ENCODE peak calls at places on chromosomes 5 and 9, in five cellular contexts. I is prostate gland, R is stomach, M is body of pancreas, B is uterus. Z is an unnamed sample.

GRCh38 chr9:133693703-133694529 is 44.2 kb downstream of the SARDH start:
- DNase-seq in I (no peak), M (no peak), R (no peak), B (no peak), Z (peak; percentile 73)

GRCh38 chr9:88682431-88682831 is 147.5 kb downstream of the NXNL2 start:
- DNase-seq in B (peak; percentile 62), I (no peak), R (no peak), M (no peak), Z (no peak)

GRCh38 chr5:142486581-142486980 is 161.8 kb upstream of the SPRY4 start:
- DNase-seq in M (no peak), R (no peak), B (no peak), I (no peak), Z (no peak)

GRCh38 chr5:175654807-175655206 is 3.1 kb upstream of the HRH2 start:
- DNase-seq in M (no peak), B (no peak), I (no peak), R (no peak), Z (no peak)

GRCh38 chr5:135601466-135601865 is 22.7 kb upstream of the CXCL14 start:
- DNase-seq in R (no peak), M (no peak), B (no peak), I (no peak), Z (no peak)

GRCh38 chr9:89601856-89602562 is 2.8 kb upstream of the GADD45G start:
- DNase-seq in R (no peak), I (no peak), B (no peak), M (no peak), Z (no peak)

GRCh38 chr5:142753114-142753764 is 16.9 kb upstream of the ARHGAP26 start:
- DNase-seq in R (peak; percentile 83), I (peak; percentile 84), M (peak; percentile 43), B (peak; percentile 68), Z (peak; percentile 82)

GRCh38 chr5:79878721-79879336 is 112.2 kb downstream of the MTX3 start:
- DNase-seq in I (no peak), R (no peak), B (no peak), M (no peak), Z (peak; percentile 60)

GRCh38 chr9:113428062-113428600 is 17.6 kb downstream of the C9orf43 start:
- DNase-seq in M (no peak), R (no peak), I (no peak), B (no peak), Z (no peak)

GRCh38 chr9:105901514-105902109 is 207.3 kb downstream of the TMEM38B start:
- DNase-seq in M (no peak), I (peak; percentile 41), R (no peak), B (no peak), Z (peak; percentile 67)

GRCh38 chr5:67095346-67095871 is 101.2 kb downstream of the CD180 start:
- DNase-seq in R (peak; percentile 63), B (peak; percentile 81), M (no peak), I (peak; percentile 61), Z (peak; percentile 64)

GRCh38 chr9:123406691-123407536 is 50.9 kb downstream of the CRB2 start:
- DNase-seq in R (no peak), I (no peak), B (no peak), M (no peak), Z (no peak)

DNA sequence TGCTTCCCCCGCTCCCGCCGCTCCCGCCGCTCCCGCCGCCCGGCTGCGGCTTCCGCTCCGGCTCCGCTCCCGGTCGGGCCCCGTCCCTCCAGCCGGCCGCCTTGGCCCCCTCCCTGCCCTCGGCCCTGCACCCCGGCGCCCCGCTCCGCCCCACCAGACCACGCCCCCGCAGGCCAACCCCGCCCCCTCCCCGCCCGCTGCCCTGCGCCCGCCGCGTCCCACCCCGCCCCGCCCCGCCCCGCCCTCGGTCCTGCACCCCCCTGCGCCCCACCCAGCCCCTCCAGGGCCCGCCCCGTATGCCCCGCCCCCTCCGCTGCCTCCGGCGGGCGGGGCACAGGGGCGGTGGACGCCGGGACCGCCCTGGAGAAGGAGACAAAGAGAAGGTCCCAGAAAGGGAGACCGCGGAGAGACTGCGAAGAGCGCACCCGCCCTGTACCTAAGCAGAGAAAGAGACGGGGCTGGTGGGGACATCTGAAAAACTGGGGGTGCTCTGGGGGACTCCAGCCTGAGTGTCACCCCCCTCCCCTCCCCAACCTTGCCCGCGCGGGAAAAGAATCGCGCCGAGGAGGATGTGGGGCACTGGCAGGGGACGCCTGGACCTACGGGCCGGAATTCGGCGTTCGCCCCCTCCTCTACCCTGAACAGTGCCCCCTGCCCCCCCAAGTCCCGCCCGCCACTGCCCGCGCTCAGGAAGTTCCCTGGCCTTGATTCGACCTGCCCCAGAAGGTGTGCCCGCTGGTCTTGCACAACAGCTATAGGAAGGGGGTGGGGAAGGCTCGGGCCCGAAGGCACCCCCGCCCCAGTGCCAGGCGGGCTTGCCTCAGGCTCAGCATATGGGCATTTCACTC is 42.9 kb upstream of the STXBP1 start:
- DNase-seq in R (peak; percentile 87), B (peak; percentile 82), M (peak; percentile 85), I (peak; percentile 88), Z (peak; percentile 76)
- TF ChIP-seq POLR2A in R (no peak), B (peak; percentile 66), M (peak; percentile 79), I (peak; percentile 29), Z (peak; percentile 17)

DNA sequence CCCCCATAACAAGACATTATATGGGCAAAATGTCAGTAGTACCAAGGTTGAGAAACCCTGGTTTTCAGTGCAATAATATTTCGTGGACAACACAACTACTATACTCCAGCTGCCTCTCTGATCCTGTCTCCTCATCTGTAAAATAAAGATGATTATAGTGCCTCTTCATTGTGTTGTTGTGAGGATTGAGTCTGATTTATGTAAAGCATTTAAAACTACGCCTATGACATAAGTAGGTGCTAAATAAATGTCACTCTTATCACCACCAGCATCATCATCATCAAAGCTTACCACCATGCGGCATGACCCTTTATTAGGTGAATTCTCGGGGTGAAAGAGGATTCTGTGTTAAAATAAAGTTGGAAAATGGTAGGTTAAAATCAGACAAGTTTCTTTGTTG is 67.8 kb upstream of the IFNE start:
- DNase-seq in B (no peak), M (no peak), I (no peak), R (no peak), Z (no peak)
- H3K4me3 ChIP-seq in B (no peak overlapping the region), M (no peak overlapping the region), I (no peak overlapping the region), R (no peak overlapping the region), Z (no peak overlapping the region)

GRCh38 chr5:151029179-151029855 is 8.9 kb downstream of the GPX3 start:
- DNase-seq in R (no peak), I (no peak), M (peak; percentile 8), B (no peak), Z (no peak)
- TF ChIP-seq POLR2A in R (no peak), I (no peak), M (no peak), B (no peak), Z (no peak)

GRCh38 chr5:71907001-71907564 is 188.0 kb downstream of the CARTPT start:
- DNase-seq in B (no peak), M (no peak), R (no peak), I (peak; percentile 25), Z (no peak)

GRCh38 chr5:71907589-71908145 is 188.6 kb downstream of the CARTPT start:
- DNase-seq in I (no peak), B (no peak), M (no peak), R (no peak), Z (no peak)

GRCh38 chr5:71905804-71906711 is 187.0 kb downstream of the CARTPT start:
- DNase-seq in M (peak; percentile 38), I (peak; percentile 14), R (no peak), B (peak; percentile 24), Z (no peak)

GRCh38 chr5:71910741-71911140 is 191.7 kb downstream of the CARTPT start:
- DNase-seq in M (no peak), I (no peak), R (no peak), B (no peak), Z (no peak)

GRCh38 chr5:71912021-71912420 is 192.9 kb downstream of the CARTPT start:
- DNase-seq in I (no peak), M (no peak), B (no peak), R (no peak), Z (no peak)
- H3K4me3 ChIP-seq in I (no peak overlapping the region), M (no peak overlapping the region), B (no peak overlapping the region), R (no peak overlapping the region), Z (no peak overlapping the region)

DNA sequence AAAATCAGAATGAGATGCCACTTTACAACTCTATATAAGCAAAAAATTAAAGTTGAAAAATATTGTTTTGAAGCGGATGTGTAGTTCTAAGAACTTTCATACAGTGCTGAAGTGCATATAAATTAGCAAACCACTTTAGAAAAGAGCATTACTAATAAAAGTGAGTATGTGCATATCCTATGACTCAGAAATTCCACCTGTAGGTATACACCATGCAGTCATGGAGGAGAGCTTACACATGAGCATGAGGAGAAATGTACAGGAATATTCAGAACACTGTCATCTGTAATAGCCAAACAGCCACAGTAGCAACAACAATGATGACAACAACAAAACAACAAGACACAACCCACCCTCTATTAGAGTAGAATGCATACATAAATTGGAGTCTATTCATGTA is 138.2 kb upstream of the ARRDC3 start:
- DNase-seq in M (no peak), I (no peak), B (no peak), R (no peak), Z (no peak)
- TF ChIP-seq POLR2A in M (no peak), I (no peak), B (no peak), R (no peak), Z (no peak)

DNA sequence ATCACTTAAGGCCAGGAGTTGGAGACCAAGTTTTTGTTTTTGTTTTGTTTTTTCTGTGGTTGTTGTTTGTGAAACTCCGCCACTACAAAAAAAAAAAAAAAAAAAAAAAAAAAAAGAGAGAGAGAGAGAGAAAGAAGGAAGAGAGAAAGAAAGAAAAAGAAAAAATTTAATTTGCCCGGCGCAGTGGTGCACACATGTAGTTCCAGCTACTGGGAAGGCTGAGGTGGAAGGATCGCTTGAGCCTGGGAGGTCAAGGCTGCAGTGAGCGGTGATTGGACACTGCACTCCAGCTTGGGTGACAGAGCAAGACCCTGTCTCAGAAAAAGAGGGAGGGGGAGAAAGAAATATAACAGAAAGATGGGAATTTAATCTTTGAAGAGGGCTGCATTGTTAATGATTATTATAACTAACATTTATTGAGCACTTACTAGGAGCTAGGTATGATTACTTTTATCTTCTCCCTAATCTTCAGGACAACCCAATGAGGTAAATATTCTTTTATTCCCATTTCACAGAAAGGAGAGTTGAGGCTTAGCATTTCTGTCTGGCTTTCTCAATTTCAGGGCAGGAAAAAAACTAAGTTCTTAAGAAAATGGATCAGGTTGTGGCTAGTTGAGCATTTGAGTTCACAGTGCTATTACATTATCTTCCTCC is 1.0 kb downstream of the THG1L start:
- DNase-seq in I (no peak), R (no peak), M (no peak), B (no peak), Z (no peak)
- H3K4me3 ChIP-seq in I (no peak overlapping the region), R (peak overlapping the region; percentile 71), M (no peak overlapping the region), B (peak overlapping the region; percentile 73), Z (peak overlapping the region; percentile 72)